ENCODE peak calls at places on chromosome 4, in six cellular contexts. One of them, this sample, is unnamed.

GRCh38 chr4:79604152-79604551 is 196.1 kb upstream of the GK2 start:
- ATAC-seq in A549: no peak
- ATAC-seq in HepG2: no peak
- ATAC-seq in upper lobe of left lung: no peak
- ATAC-seq in GM12878: no peak
- ATAC-seq in K562: no peak
- ATAC-seq in this sample: no peak

GRCh38 chr4:69828828-69829227 is 31.1 kb downstream of the SULT1E1 start:
- ATAC-seq in HepG2: no peak
- ATAC-seq in GM12878: no peak
- ATAC-seq in upper lobe of left lung: no peak
- ATAC-seq in A549: no peak
- ATAC-seq in K562: no peak
- ATAC-seq in this sample: peak

GRCh38 chr4:41028392-41029076 is 185.8 kb downstream of the APBB2 start:
- ATAC-seq in A549: no peak
- ATAC-seq in HepG2: no peak
- ATAC-seq in upper lobe of left lung: no peak
- ATAC-seq in K562: no peak
- ATAC-seq in GM12878: peak
- ATAC-seq in this sample: no peak

GRCh38 chr4:72031868-72032619 is at the start of gene NPFFR2:
- ATAC-seq in K562: peak
- ATAC-seq in GM12878: no peak
- ATAC-seq in upper lobe of left lung: peak
- ATAC-seq in A549: peak
- ATAC-seq in HepG2: peak
- ATAC-seq in this sample: peak

GRCh38 chr4:113760094-113760851 is 1.3 kb downstream of the CAMK2D start:
- ATAC-seq in K562: no peak
- ATAC-seq in upper lobe of left lung: peak
- ATAC-seq in GM12878: peak
- ATAC-seq in A549: peak
- ATAC-seq in HepG2: peak
- ATAC-seq in this sample: no peak

GRCh38 chr4:80172203-80172602 is 25.1 kb upstream of the PRDM8 start:
- ATAC-seq in A549: no peak
- ATAC-seq in GM12878: peak
- ATAC-seq in K562: peak
- ATAC-seq in upper lobe of left lung: no peak
- ATAC-seq in HepG2: no peak
- ATAC-seq in this sample: no peak

GRCh38 chr4:102675142-102675541 is 85.6 kb downstream of the MANBA start:
- ATAC-seq in A549: no peak
- ATAC-seq in HepG2: no peak
- ATAC-seq in GM12878: no peak
- ATAC-seq in K562: peak
- ATAC-seq in upper lobe of left lung: no peak
- ATAC-seq in this sample: no peak

GRCh38 chr4:148831945-148832344 is 389.7 kb upstream of the NR3C2 start:
- ATAC-seq in HepG2: no peak
- ATAC-seq in K562: no peak
- ATAC-seq in A549: no peak
- ATAC-seq in GM12878: no peak
- ATAC-seq in upper lobe of left lung: no peak
- ATAC-seq in this sample: no peak

GRCh38 chr4:23582671-23583070 is 307.2 kb downstream of the PPARGC1A start:
- ATAC-seq in upper lobe of left lung: no peak
- ATAC-seq in A549: no peak
- ATAC-seq in K562: no peak
- ATAC-seq in GM12878: no peak
- ATAC-seq in HepG2: no peak
- ATAC-seq in this sample: no peak

GRCh38 chr4:8459867-8460453 is 19.4 kb downstream of the TRMT44 start:
- ATAC-seq in A549: peak
- ATAC-seq in HepG2: peak
- ATAC-seq in K562: peak
- ATAC-seq in GM12878: peak
- ATAC-seq in upper lobe of left lung: no peak
- ATAC-seq in this sample: no peak

DNA sequence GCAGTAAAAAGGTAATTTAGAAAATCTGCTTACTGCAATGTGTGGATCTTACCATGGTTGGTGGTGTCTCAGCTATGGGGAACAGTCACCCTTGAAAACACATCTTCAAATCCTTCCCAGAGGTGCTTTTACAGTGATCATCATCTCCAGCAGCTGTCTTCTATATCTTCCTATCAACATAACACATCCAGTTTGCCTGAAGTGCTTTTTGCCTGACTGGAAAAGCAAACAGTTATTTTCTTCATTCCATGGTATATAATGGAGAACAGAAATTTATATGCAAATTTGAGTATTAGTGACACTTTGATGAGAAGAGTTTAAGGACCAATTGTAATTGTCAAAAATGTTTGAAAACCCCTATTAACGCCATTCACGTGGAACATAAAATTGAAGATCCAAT is 1811.8 kb upstream of the ADGRL3 start:
- ATAC-seq in A549: no peak
- ATAC-seq in HepG2: no peak
- ATAC-seq in upper lobe of left lung: no peak
- ATAC-seq in GM12878: no peak
- ATAC-seq in K562: no peak
- ATAC-seq in this sample: no peak
- TF ChIP-seq EP300 in A549: no peak
- TF ChIP-seq EP300 in HepG2: no peak
- TF ChIP-seq EP300 in upper lobe of left lung: no peak
- TF ChIP-seq EP300 in GM12878: no peak
- TF ChIP-seq EP300 in K562: no peak
- TF ChIP-seq EP300 in this sample: no peak

GRCh38 chr4:140645614-140646412 is 77.1 kb upstream of the UCP1 start:
- ATAC-seq in upper lobe of left lung: no peak
- ATAC-seq in K562: no peak
- ATAC-seq in A549: no peak
- ATAC-seq in GM12878: no peak
- ATAC-seq in HepG2: peak
- ATAC-seq in this sample: no peak

GRCh38 chr4:140644470-140645185 is 75.9 kb upstream of the UCP1 start:
- ATAC-seq in A549: no peak
- ATAC-seq in HepG2: no peak
- ATAC-seq in K562: no peak
- ATAC-seq in upper lobe of left lung: no peak
- ATAC-seq in GM12878: no peak
- ATAC-seq in this sample: no peak

GRCh38 chr4:140642674-140643437 is 74.1 kb upstream of the UCP1 start:
- ATAC-seq in HepG2: no peak
- ATAC-seq in A549: no peak
- ATAC-seq in K562: peak
- ATAC-seq in GM12878: no peak
- ATAC-seq in upper lobe of left lung: no peak
- ATAC-seq in this sample: no peak

GRCh38 chr4:140643571-140644055 is 74.9 kb upstream of the UCP1 start:
- ATAC-seq in A549: no peak
- ATAC-seq in GM12878: no peak
- ATAC-seq in K562: no peak
- ATAC-seq in HepG2: no peak
- ATAC-seq in upper lobe of left lung: no peak
- ATAC-seq in this sample: no peak

DNA sequence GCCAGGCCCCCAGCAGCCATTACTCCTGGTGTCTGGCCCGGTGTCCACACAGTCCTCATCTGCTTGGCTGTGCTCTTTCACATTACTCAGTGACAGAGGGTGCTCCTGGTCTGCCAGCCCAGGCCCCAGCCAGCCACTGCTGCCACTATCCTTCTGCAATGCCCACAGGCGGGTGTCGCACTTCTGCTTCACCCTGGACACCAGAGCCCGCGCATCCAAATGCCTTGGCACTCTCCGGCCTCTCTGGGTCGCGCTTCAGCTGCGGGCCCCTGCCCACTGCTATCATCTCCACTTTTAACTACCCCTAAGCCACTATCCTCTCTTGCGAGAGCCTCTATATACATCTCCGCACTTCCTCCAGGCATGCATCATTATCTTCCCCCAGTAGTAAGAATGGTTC is 76.4 kb upstream of the UCP1 start:
- ATAC-seq in upper lobe of left lung: no peak
- ATAC-seq in K562: no peak
- ATAC-seq in A549: peak
- ATAC-seq in GM12878: no peak
- ATAC-seq in HepG2: peak
- ATAC-seq in this sample: no peak
- TF ChIP-seq EP300 in upper lobe of left lung: no peak
- TF ChIP-seq EP300 in K562: no peak
- TF ChIP-seq EP300 in A549: no peak
- TF ChIP-seq EP300 in GM12878: no peak
- TF ChIP-seq EP300 in HepG2: no peak
- TF ChIP-seq EP300 in this sample: no peak

GRCh38 chr4:24584175-24584850 is at the start of gene DHX15:
- ATAC-seq in GM12878: peak
- ATAC-seq in upper lobe of left lung: peak
- ATAC-seq in HepG2: peak
- ATAC-seq in K562: peak
- ATAC-seq in A549: peak
- ATAC-seq in this sample: peak
- TF ChIP-seq EP300 in GM12878: no peak
- TF ChIP-seq EP300 in upper lobe of left lung: no peak
- TF ChIP-seq EP300 in HepG2: no peak
- TF ChIP-seq EP300 in K562: no peak
- TF ChIP-seq EP300 in A549: no peak
- TF ChIP-seq EP300 in this sample: no peak

DNA sequence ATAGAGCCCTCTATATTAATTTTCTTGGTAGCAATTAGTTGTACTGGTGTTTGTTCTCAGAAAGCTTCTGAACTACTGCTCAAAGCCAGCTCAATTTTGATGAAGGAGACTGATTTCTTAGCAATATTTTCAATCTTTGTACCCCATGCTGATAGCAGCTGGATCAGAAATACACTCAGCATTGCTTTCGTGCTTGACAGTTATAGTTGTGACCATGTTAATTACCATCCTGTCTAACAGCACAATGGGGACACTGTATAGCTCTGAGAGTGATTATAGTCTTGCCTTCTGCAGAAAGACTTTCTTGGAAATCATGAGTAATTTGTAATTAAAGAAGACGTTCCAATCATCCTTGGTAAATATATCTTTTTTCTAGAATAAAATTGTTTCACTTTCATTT is 79.7 kb upstream of the GNPDA2 start:
- ATAC-seq in K562: no peak
- ATAC-seq in upper lobe of left lung: no peak
- ATAC-seq in HepG2: no peak
- ATAC-seq in GM12878: no peak
- ATAC-seq in A549: no peak
- ATAC-seq in this sample: no peak
- TF ChIP-seq EP300 in K562: no peak
- TF ChIP-seq EP300 in upper lobe of left lung: no peak
- TF ChIP-seq EP300 in HepG2: no peak
- TF ChIP-seq EP300 in GM12878: no peak
- TF ChIP-seq EP300 in A549: no peak
- TF ChIP-seq EP300 in this sample: no peak

GRCh38 chr4:112230879-112231778 is 458 bp upstream of the AP1AR start:
- ATAC-seq in upper lobe of left lung: peak
- ATAC-seq in HepG2: peak
- ATAC-seq in K562: peak
- ATAC-seq in GM12878: peak
- ATAC-seq in A549: peak
- ATAC-seq in this sample: peak
- TF ChIP-seq EP300 in upper lobe of left lung: no peak
- TF ChIP-seq EP300 in HepG2: peak
- TF ChIP-seq EP300 in K562: peak
- TF ChIP-seq EP300 in GM12878: no peak
- TF ChIP-seq EP300 in A549: no peak
- TF ChIP-seq EP300 in this sample: no peak

GRCh38 chr4:107818301-107818910 is 6.3 kb upstream of the SGMS2 start:
- ATAC-seq in upper lobe of left lung: no peak
- ATAC-seq in A549: no peak
- ATAC-seq in HepG2: no peak
- ATAC-seq in K562: no peak
- ATAC-seq in GM12878: peak
- ATAC-seq in this sample: no peak

GRCh38 chr4:107809236-107809635 is 15.5 kb upstream of the SGMS2 start:
- ATAC-seq in upper lobe of left lung: no peak
- ATAC-seq in A549: no peak
- ATAC-seq in HepG2: no peak
- ATAC-seq in GM12878: no peak
- ATAC-seq in K562: no peak
- ATAC-seq in this sample: no peak

GRCh38 chr4:107814758-107815552 is 9.8 kb upstream of the SGMS2 start:
- ATAC-seq in A549: no peak
- ATAC-seq in K562: no peak
- ATAC-seq in HepG2: no peak
- ATAC-seq in GM12878: no peak
- ATAC-seq in upper lobe of left lung: no peak
- ATAC-seq in this sample: no peak
- TF ChIP-seq EP300 in A549: no peak
- TF ChIP-seq EP300 in K562: no peak
- TF ChIP-seq EP300 in HepG2: no peak
- TF ChIP-seq EP300 in GM12878: no peak
- TF ChIP-seq EP300 in upper lobe of left lung: no peak
- TF ChIP-seq EP300 in this sample: no peak

This sample was measured in gastroesophageal sphincter.